ENCODE peak calls at places on chromosomes 11 and 22, in eight cellular contexts. One of them, this sample, is unnamed.

GRCh38 chr11:111840143-111840542 is 31.2 kb downstream of the ALG9 start:
- DNase-seq in stimulated activated CD4-positive, alpha-beta T cell treated with anti-CD3 and anti-CD28 coated beads, Interleukin-1b, Interleukin-23, amount 100 ng/mL, for 24 hours: no peak
- DNase-seq in D721Med: no peak
- DNase-seq in LoVo: no peak
- DNase-seq in mammary epithelial cell: no peak
- DNase-seq in fibroblast of the conjunctiva: no peak
- DNase-seq in testis: no peak
- DNase-seq in heart left ventricle: no peak
- DNase-seq in this sample: peak; percentile 78

GRCh38 chr11:131099746-131100145 is 183.5 kb upstream of the SNX19 start:
- DNase-seq in stimulated activated CD4-positive, alpha-beta T cell treated with anti-CD3 and anti-CD28 coated beads, Interleukin-1b, Interleukin-23, amount 100 ng/mL, for 24 hours: no peak
- DNase-seq in D721Med: no peak
- DNase-seq in LoVo: no peak
- DNase-seq in mammary epithelial cell: no peak
- DNase-seq in fibroblast of the conjunctiva: no peak
- DNase-seq in testis: no peak
- DNase-seq in heart left ventricle: no peak
- DNase-seq in this sample: no peak

GRCh38 chr11:126426820-126427749 is 71.6 kb downstream of the ST3GAL4 start:
- DNase-seq in stimulated activated CD4-positive, alpha-beta T cell treated with anti-CD3 and anti-CD28 coated beads, Interleukin-1b, Interleukin-23, amount 100 ng/mL, for 24 hours: no peak
- DNase-seq in D721Med: no peak
- DNase-seq in LoVo: peak; percentile 31
- DNase-seq in mammary epithelial cell: no peak
- DNase-seq in fibroblast of the conjunctiva: no peak
- DNase-seq in testis: peak; percentile 49
- DNase-seq in heart left ventricle: no peak
- DNase-seq in this sample: peak; percentile 41

GRCh38 chr22:43432883-43433415 is 21.1 kb downstream of the MPPED1 start:
- DNase-seq in stimulated activated CD4-positive, alpha-beta T cell treated with anti-CD3 and anti-CD28 coated beads, Interleukin-1b, Interleukin-23, amount 100 ng/mL, for 24 hours: no peak
- DNase-seq in D721Med: no peak
- DNase-seq in LoVo: no peak
- DNase-seq in mammary epithelial cell: no peak
- DNase-seq in fibroblast of the conjunctiva: no peak
- DNase-seq in testis: no peak
- DNase-seq in heart left ventricle: no peak
- DNase-seq in this sample: no peak

GRCh38 chr22:41582694-41583093 is 6.9 kb downstream of the PMM1 start:
- DNase-seq in stimulated activated CD4-positive, alpha-beta T cell treated with anti-CD3 and anti-CD28 coated beads, Interleukin-1b, Interleukin-23, amount 100 ng/mL, for 24 hours: no peak
- DNase-seq in D721Med: no peak
- DNase-seq in LoVo: no peak
- DNase-seq in mammary epithelial cell: no peak
- DNase-seq in fibroblast of the conjunctiva: no peak
- DNase-seq in testis: no peak
- DNase-seq in heart left ventricle: no peak
- DNase-seq in this sample: no peak

GRCh38 chr11:12276356-12276755 is 101.0 kb upstream of the PARVA start:
- DNase-seq in stimulated activated CD4-positive, alpha-beta T cell treated with anti-CD3 and anti-CD28 coated beads, Interleukin-1b, Interleukin-23, amount 100 ng/mL, for 24 hours: no peak
- DNase-seq in D721Med: no peak
- DNase-seq in LoVo: no peak
- DNase-seq in mammary epithelial cell: no peak
- DNase-seq in fibroblast of the conjunctiva: no peak
- DNase-seq in testis: no peak
- DNase-seq in heart left ventricle: peak; percentile 9
- DNase-seq in this sample: no peak

GRCh38 chr11:1749020-1749758 is 1.2 kb downstream of the IFITM10 start:
- DNase-seq in stimulated activated CD4-positive, alpha-beta T cell treated with anti-CD3 and anti-CD28 coated beads, Interleukin-1b, Interleukin-23, amount 100 ng/mL, for 24 hours: no peak
- DNase-seq in D721Med: no peak
- DNase-seq in LoVo: no peak
- DNase-seq in mammary epithelial cell: peak; percentile 44
- DNase-seq in fibroblast of the conjunctiva: no peak
- DNase-seq in testis: no peak
- DNase-seq in heart left ventricle: no peak
- DNase-seq in this sample: no peak

GRCh38 chr11:6402061-6402470 is 11.8 kb downstream of the SMPD1 start:
- DNase-seq in stimulated activated CD4-positive, alpha-beta T cell treated with anti-CD3 and anti-CD28 coated beads, Interleukin-1b, Interleukin-23, amount 100 ng/mL, for 24 hours: no peak
- DNase-seq in D721Med: no peak
- DNase-seq in LoVo: no peak
- DNase-seq in mammary epithelial cell: no peak
- DNase-seq in fibroblast of the conjunctiva: no peak
- DNase-seq in testis: no peak
- DNase-seq in heart left ventricle: no peak
- DNase-seq in this sample: no peak

GRCh38 chr11:7869467-7869866 is 61.6 kb downstream of the OR10A6 start:
- DNase-seq in stimulated activated CD4-positive, alpha-beta T cell treated with anti-CD3 and anti-CD28 coated beads, Interleukin-1b, Interleukin-23, amount 100 ng/mL, for 24 hours: no peak
- DNase-seq in D721Med: no peak
- DNase-seq in LoVo: no peak
- DNase-seq in mammary epithelial cell: peak; percentile 44
- DNase-seq in fibroblast of the conjunctiva: no peak
- DNase-seq in testis: no peak
- DNase-seq in heart left ventricle: no peak
- DNase-seq in this sample: peak; percentile 76

GRCh38 chr11:75811485-75811884 is 3.5 kb upstream of the UVRAG start:
- DNase-seq in stimulated activated CD4-positive, alpha-beta T cell treated with anti-CD3 and anti-CD28 coated beads, Interleukin-1b, Interleukin-23, amount 100 ng/mL, for 24 hours: no peak
- DNase-seq in D721Med: no peak
- DNase-seq in LoVo: no peak
- DNase-seq in mammary epithelial cell: no peak
- DNase-seq in fibroblast of the conjunctiva: no peak
- DNase-seq in testis: no peak
- DNase-seq in heart left ventricle: no peak
- DNase-seq in this sample: no peak

GRCh38 chr11:125270711-125271110 is 106.2 kb downstream of the PKNOX2 start:
- DNase-seq in stimulated activated CD4-positive, alpha-beta T cell treated with anti-CD3 and anti-CD28 coated beads, Interleukin-1b, Interleukin-23, amount 100 ng/mL, for 24 hours: no peak
- DNase-seq in D721Med: no peak
- DNase-seq in LoVo: no peak
- DNase-seq in mammary epithelial cell: no peak
- DNase-seq in fibroblast of the conjunctiva: no peak
- DNase-seq in testis: no peak
- DNase-seq in heart left ventricle: no peak
- DNase-seq in this sample: no peak

GRCh38 chr11:135074397-135074998 is 662.5 kb upstream of the B3GAT1 start:
- DNase-seq in stimulated activated CD4-positive, alpha-beta T cell treated with anti-CD3 and anti-CD28 coated beads, Interleukin-1b, Interleukin-23, amount 100 ng/mL, for 24 hours: no peak
- DNase-seq in D721Med: no peak
- DNase-seq in LoVo: no peak
- DNase-seq in mammary epithelial cell: no peak
- DNase-seq in fibroblast of the conjunctiva: no peak
- DNase-seq in testis: no peak
- DNase-seq in heart left ventricle: no peak
- DNase-seq in this sample: no peak

GRCh38 chr22:40637181-40638150 is 947 bp upstream of the MRTFA start:
- DNase-seq in stimulated activated CD4-positive, alpha-beta T cell treated with anti-CD3 and anti-CD28 coated beads, Interleukin-1b, Interleukin-23, amount 100 ng/mL, for 24 hours: peak; percentile 67
- DNase-seq in D721Med: no peak
- DNase-seq in LoVo: peak; percentile 64
- DNase-seq in mammary epithelial cell: no peak
- DNase-seq in fibroblast of the conjunctiva: peak; percentile 14
- DNase-seq in testis: peak; percentile 34
- DNase-seq in heart left ventricle: peak; percentile 45
- DNase-seq in this sample: no peak

GRCh38 chr22:41762980-41763779 is 37.3 kb upstream of the CCDC134 start:
- DNase-seq in stimulated activated CD4-positive, alpha-beta T cell treated with anti-CD3 and anti-CD28 coated beads, Interleukin-1b, Interleukin-23, amount 100 ng/mL, for 24 hours: no peak
- DNase-seq in D721Med: no peak
- DNase-seq in LoVo: no peak
- DNase-seq in mammary epithelial cell: peak; percentile 63
- DNase-seq in fibroblast of the conjunctiva: peak; percentile 6
- DNase-seq in testis: no peak
- DNase-seq in heart left ventricle: no peak
- DNase-seq in this sample: no peak

GRCh38 chr11:68164437-68164836 is 43.2 kb upstream of the CHKA start:
- DNase-seq in stimulated activated CD4-positive, alpha-beta T cell treated with anti-CD3 and anti-CD28 coated beads, Interleukin-1b, Interleukin-23, amount 100 ng/mL, for 24 hours: no peak
- DNase-seq in D721Med: no peak
- DNase-seq in LoVo: no peak
- DNase-seq in mammary epithelial cell: peak; percentile 64
- DNase-seq in fibroblast of the conjunctiva: no peak
- DNase-seq in testis: no peak
- DNase-seq in heart left ventricle: no peak
- DNase-seq in this sample: peak; percentile 70

GRCh38 chr11:123195182-123196059 is at the start of gene CLMP:
- DNase-seq in stimulated activated CD4-positive, alpha-beta T cell treated with anti-CD3 and anti-CD28 coated beads, Interleukin-1b, Interleukin-23, amount 100 ng/mL, for 24 hours: no peak
- DNase-seq in D721Med: peak; percentile 32
- DNase-seq in LoVo: no peak
- DNase-seq in mammary epithelial cell: peak; percentile 58
- DNase-seq in fibroblast of the conjunctiva: peak; percentile 52
- DNase-seq in testis: peak; percentile 46
- DNase-seq in heart left ventricle: peak; percentile 49
- DNase-seq in this sample: no peak

GRCh38 chr22:41249442-41249841 is 8.7 kb upstream of the CHADL start:
- DNase-seq in stimulated activated CD4-positive, alpha-beta T cell treated with anti-CD3 and anti-CD28 coated beads, Interleukin-1b, Interleukin-23, amount 100 ng/mL, for 24 hours: no peak
- DNase-seq in D721Med: no peak
- DNase-seq in LoVo: no peak
- DNase-seq in mammary epithelial cell: no peak
- DNase-seq in fibroblast of the conjunctiva: no peak
- DNase-seq in testis: no peak
- DNase-seq in heart left ventricle: no peak
- DNase-seq in this sample: no peak

GRCh38 chr11:46463701-46464100 is 72.1 kb upstream of the CHRM4 start:
- DNase-seq in stimulated activated CD4-positive, alpha-beta T cell treated with anti-CD3 and anti-CD28 coated beads, Interleukin-1b, Interleukin-23, amount 100 ng/mL, for 24 hours: no peak
- DNase-seq in D721Med: no peak
- DNase-seq in LoVo: no peak
- DNase-seq in mammary epithelial cell: no peak
- DNase-seq in fibroblast of the conjunctiva: no peak
- DNase-seq in testis: no peak
- DNase-seq in heart left ventricle: no peak
- DNase-seq in this sample: no peak

GRCh38 chr11:63573881-63574855 is 11.0 kb upstream of the PLAAT2 start:
- DNase-seq in stimulated activated CD4-positive, alpha-beta T cell treated with anti-CD3 and anti-CD28 coated beads, Interleukin-1b, Interleukin-23, amount 100 ng/mL, for 24 hours: no peak
- DNase-seq in D721Med: no peak
- DNase-seq in LoVo: peak; percentile 76
- DNase-seq in mammary epithelial cell: peak; percentile 59
- DNase-seq in fibroblast of the conjunctiva: peak; percentile 61
- DNase-seq in testis: peak; percentile 68
- DNase-seq in heart left ventricle: peak; percentile 46
- DNase-seq in this sample: peak; percentile 65

GRCh38 chr22:26713823-26714449 is 56.5 kb downstream of the MIAT start:
- DNase-seq in stimulated activated CD4-positive, alpha-beta T cell treated with anti-CD3 and anti-CD28 coated beads, Interleukin-1b, Interleukin-23, amount 100 ng/mL, for 24 hours: no peak
- DNase-seq in D721Med: no peak
- DNase-seq in LoVo: no peak
- DNase-seq in mammary epithelial cell: no peak
- DNase-seq in fibroblast of the conjunctiva: no peak
- DNase-seq in testis: no peak
- DNase-seq in heart left ventricle: no peak
- DNase-seq in this sample: no peak

GRCh38 chr22:37028692-37029674 is 9.4 kb downstream of the MPST start:
- DNase-seq in stimulated activated CD4-positive, alpha-beta T cell treated with anti-CD3 and anti-CD28 coated beads, Interleukin-1b, Interleukin-23, amount 100 ng/mL, for 24 hours: no peak
- DNase-seq in D721Med: no peak
- DNase-seq in LoVo: no peak
- DNase-seq in mammary epithelial cell: no peak
- DNase-seq in fibroblast of the conjunctiva: no peak
- DNase-seq in testis: no peak
- DNase-seq in heart left ventricle: no peak
- DNase-seq in this sample: no peak

GRCh38 chr22:25402160-25402500 is 162.3 kb upstream of the GRK3 start:
- DNase-seq in stimulated activated CD4-positive, alpha-beta T cell treated with anti-CD3 and anti-CD28 coated beads, Interleukin-1b, Interleukin-23, amount 100 ng/mL, for 24 hours: no peak
- DNase-seq in D721Med: no peak
- DNase-seq in LoVo: no peak
- DNase-seq in mammary epithelial cell: no peak
- DNase-seq in fibroblast of the conjunctiva: no peak
- DNase-seq in testis: no peak
- DNase-seq in heart left ventricle: no peak
- DNase-seq in this sample: no peak

GRCh38 chr11:66889974-66890373 is 33.1 kb downstream of the LRFN4 start:
- DNase-seq in stimulated activated CD4-positive, alpha-beta T cell treated with anti-CD3 and anti-CD28 coated beads, Interleukin-1b, Interleukin-23, amount 100 ng/mL, for 24 hours: no peak
- DNase-seq in D721Med: peak; percentile 62
- DNase-seq in LoVo: no peak
- DNase-seq in mammary epithelial cell: no peak
- DNase-seq in fibroblast of the conjunctiva: no peak
- DNase-seq in testis: no peak
- DNase-seq in heart left ventricle: no peak
- DNase-seq in this sample: peak; percentile 35

GRCh38 chr11:65571940-65572339 is 398 bp upstream of the FAM89B start:
- DNase-seq in stimulated activated CD4-positive, alpha-beta T cell treated with anti-CD3 and anti-CD28 coated beads, Interleukin-1b, Interleukin-23, amount 100 ng/mL, for 24 hours: no peak
- DNase-seq in D721Med: no peak
- DNase-seq in LoVo: no peak
- DNase-seq in mammary epithelial cell: peak; percentile 63
- DNase-seq in fibroblast of the conjunctiva: no peak
- DNase-seq in testis: no peak
- DNase-seq in heart left ventricle: no peak
- DNase-seq in this sample: peak; percentile 57

GRCh38 chr22:24230911-24231656 is 13.8 kb downstream of the GGT5 start:
- DNase-seq in stimulated activated CD4-positive, alpha-beta T cell treated with anti-CD3 and anti-CD28 coated beads, Interleukin-1b, Interleukin-23, amount 100 ng/mL, for 24 hours: peak; percentile 55
- DNase-seq in D721Med: no peak
- DNase-seq in LoVo: peak; percentile 15
- DNase-seq in mammary epithelial cell: no peak
- DNase-seq in fibroblast of the conjunctiva: no peak
- DNase-seq in testis: no peak
- DNase-seq in heart left ventricle: no peak
- DNase-seq in this sample: no peak

GRCh38 chr11:79396001-79396400 is 44.8 kb downstream of the TENM4 start:
- DNase-seq in stimulated activated CD4-positive, alpha-beta T cell treated with anti-CD3 and anti-CD28 coated beads, Interleukin-1b, Interleukin-23, amount 100 ng/mL, for 24 hours: no peak
- DNase-seq in D721Med: no peak
- DNase-seq in LoVo: no peak
- DNase-seq in mammary epithelial cell: no peak
- DNase-seq in fibroblast of the conjunctiva: no peak
- DNase-seq in testis: no peak
- DNase-seq in heart left ventricle: no peak
- DNase-seq in this sample: no peak

GRCh38 chr11:10696797-10697620 is 3.5 kb upstream of the IRAG1 start:
- DNase-seq in stimulated activated CD4-positive, alpha-beta T cell treated with anti-CD3 and anti-CD28 coated beads, Interleukin-1b, Interleukin-23, amount 100 ng/mL, for 24 hours: no peak
- DNase-seq in D721Med: no peak
- DNase-seq in LoVo: no peak
- DNase-seq in mammary epithelial cell: no peak
- DNase-seq in fibroblast of the conjunctiva: no peak
- DNase-seq in testis: no peak
- DNase-seq in heart left ventricle: peak; percentile 33
- DNase-seq in this sample: no peak

GRCh38 chr22:47307326-47307725 is 544.9 kb downstream of the TBC1D22A start:
- DNase-seq in stimulated activated CD4-positive, alpha-beta T cell treated with anti-CD3 and anti-CD28 coated beads, Interleukin-1b, Interleukin-23, amount 100 ng/mL, for 24 hours: no peak
- DNase-seq in D721Med: no peak
- DNase-seq in LoVo: no peak
- DNase-seq in mammary epithelial cell: no peak
- DNase-seq in fibroblast of the conjunctiva: no peak
- DNase-seq in testis: no peak
- DNase-seq in heart left ventricle: no peak
- DNase-seq in this sample: peak; percentile 5

GRCh38 chr11:64833198-64833502 is 11.3 kb downstream of the CDC42BPG start:
- DNase-seq in stimulated activated CD4-positive, alpha-beta T cell treated with anti-CD3 and anti-CD28 coated beads, Interleukin-1b, Interleukin-23, amount 100 ng/mL, for 24 hours: no peak
- DNase-seq in D721Med: no peak
- DNase-seq in LoVo: no peak
- DNase-seq in mammary epithelial cell: no peak
- DNase-seq in fibroblast of the conjunctiva: no peak
- DNase-seq in testis: no peak
- DNase-seq in heart left ventricle: no peak
- DNase-seq in this sample: no peak

GRCh38 chr11:80024119-80024518 is 583.3 kb upstream of the TENM4 start:
- DNase-seq in stimulated activated CD4-positive, alpha-beta T cell treated with anti-CD3 and anti-CD28 coated beads, Interleukin-1b, Interleukin-23, amount 100 ng/mL, for 24 hours: no peak
- DNase-seq in D721Med: no peak
- DNase-seq in LoVo: no peak
- DNase-seq in mammary epithelial cell: no peak
- DNase-seq in fibroblast of the conjunctiva: no peak
- DNase-seq in testis: no peak
- DNase-seq in heart left ventricle: no peak
- DNase-seq in this sample: peak; percentile 64

GRCh38 chr11:17601206-17602075 is 54.4 kb downstream of the OTOG start:
- DNase-seq in stimulated activated CD4-positive, alpha-beta T cell treated with anti-CD3 and anti-CD28 coated beads, Interleukin-1b, Interleukin-23, amount 100 ng/mL, for 24 hours: no peak
- DNase-seq in D721Med: no peak
- DNase-seq in LoVo: no peak
- DNase-seq in mammary epithelial cell: no peak
- DNase-seq in fibroblast of the conjunctiva: no peak
- DNase-seq in testis: peak; percentile 5
- DNase-seq in heart left ventricle: no peak
- DNase-seq in this sample: no peak

GRCh38 chr22:39727541-39727940 is 157.0 kb downstream of the CACNA1I start:
- DNase-seq in stimulated activated CD4-positive, alpha-beta T cell treated with anti-CD3 and anti-CD28 coated beads, Interleukin-1b, Interleukin-23, amount 100 ng/mL, for 24 hours: no peak
- DNase-seq in D721Med: no peak
- DNase-seq in LoVo: peak; percentile 30
- DNase-seq in mammary epithelial cell: no peak
- DNase-seq in fibroblast of the conjunctiva: no peak
- DNase-seq in testis: no peak
- DNase-seq in heart left ventricle: no peak
- DNase-seq in this sample: no peak

GRCh38 chr22:35313311-35314121 is 13.8 kb downstream of the TOM1 start:
- DNase-seq in stimulated activated CD4-positive, alpha-beta T cell treated with anti-CD3 and anti-CD28 coated beads, Interleukin-1b, Interleukin-23, amount 100 ng/mL, for 24 hours: no peak
- DNase-seq in D721Med: no peak
- DNase-seq in LoVo: peak; percentile 2
- DNase-seq in mammary epithelial cell: peak; percentile 51
- DNase-seq in fibroblast of the conjunctiva: no peak
- DNase-seq in testis: no peak
- DNase-seq in heart left ventricle: peak; percentile 42
- DNase-seq in this sample: peak; percentile 96

GRCh38 chr11:73186294-73186850 is 31.7 kb upstream of the P2RY2 start:
- DNase-seq in stimulated activated CD4-positive, alpha-beta T cell treated with anti-CD3 and anti-CD28 coated beads, Interleukin-1b, Interleukin-23, amount 100 ng/mL, for 24 hours: no peak
- DNase-seq in D721Med: no peak
- DNase-seq in LoVo: no peak
- DNase-seq in mammary epithelial cell: peak; percentile 93
- DNase-seq in fibroblast of the conjunctiva: no peak
- DNase-seq in testis: no peak
- DNase-seq in heart left ventricle: no peak
- DNase-seq in this sample: no peak

This sample was measured in renal cortical epithelial cell.